ENCODE peak calls at places on chromosomes 11 and 22, in five cellular contexts. One of them, this sample, is unnamed.

GRCh38 chr22:38849816-38850215 is 6.0 kb upstream of the NPTXR start:
- DNase-seq in H1: no peak
- DNase-seq in spleen: no peak
- DNase-seq in transverse colon: no peak
- DNase-seq in vagina: no peak
- DNase-seq in this sample: no peak

GRCh38 chr22:36790648-36791047 is 14.7 kb upstream of the IFT27 start:
- DNase-seq in spleen: no peak
- DNase-seq in transverse colon: no peak
- DNase-seq in H1: no peak
- DNase-seq in vagina: no peak
- DNase-seq in this sample: no peak

GRCh38 chr11:10032991-10033390 is 261.0 kb downstream of the SBF2 start:
- DNase-seq in spleen: no peak
- DNase-seq in vagina: no peak
- DNase-seq in transverse colon: no peak
- DNase-seq in H1: no peak
- DNase-seq in this sample: no peak

GRCh38 chr22:19990609-19991394 is 25.8 kb downstream of the ARVCF start:
- DNase-seq in H1: no peak
- DNase-seq in spleen: no peak
- DNase-seq in transverse colon: no peak
- DNase-seq in vagina: no peak
- DNase-seq in this sample: no peak

GRCh38 chr11:83836883-83837654 is 550.9 kb upstream of the CCDC90B start:
- DNase-seq in H1: peak; percentile 17
- DNase-seq in vagina: no peak
- DNase-seq in transverse colon: peak; percentile 13
- DNase-seq in spleen: no peak
- DNase-seq in this sample: no peak

GRCh38 chr11:927871-928270 is 2.2 kb downstream of the AP2A2 start:
- DNase-seq in transverse colon: peak; percentile 54
- DNase-seq in vagina: no peak
- DNase-seq in spleen: no peak
- DNase-seq in H1: no peak
- DNase-seq in this sample: no peak

GRCh38 chr22:42313804-42314581 is 43.5 kb upstream of the TCF20 start:
- DNase-seq in transverse colon: peak; percentile 87
- DNase-seq in spleen: no peak
- DNase-seq in vagina: no peak
- DNase-seq in H1: peak; percentile 72
- DNase-seq in this sample: no peak

GRCh38 chr22:32245042-32245441 is 10.1 kb downstream of the SLC5A4 start:
- DNase-seq in transverse colon: no peak
- DNase-seq in spleen: no peak
- DNase-seq in vagina: no peak
- DNase-seq in H1: no peak
- DNase-seq in this sample: no peak

GRCh38 chr11:8905528-8906165 is 5.3 kb upstream of the AKIP1 start:
- DNase-seq in transverse colon: no peak
- DNase-seq in H1: no peak
- DNase-seq in spleen: no peak
- DNase-seq in vagina: no peak
- DNase-seq in this sample: no peak

GRCh38 chr11:120517390-120518315 is 6.1 kb downstream of the GRIK4 start:
- DNase-seq in spleen: peak; percentile 66
- DNase-seq in vagina: no peak
- DNase-seq in H1: no peak
- DNase-seq in transverse colon: no peak
- DNase-seq in this sample: no peak

GRCh38 chr11:57249384-57250319 is 12.6 kb upstream of the APLNR start:
- DNase-seq in vagina: no peak
- DNase-seq in H1: no peak
- DNase-seq in transverse colon: peak; percentile 75
- DNase-seq in spleen: peak; percentile 81
- DNase-seq in this sample: no peak

GRCh38 chr11:103648670-103649400 is 387.6 kb upstream of the DDI1 start:
- DNase-seq in transverse colon: no peak
- DNase-seq in spleen: no peak
- DNase-seq in vagina: no peak
- DNase-seq in H1: no peak
- DNase-seq in this sample: no peak

GRCh38 chr11:1574256-1575242 is 2.5 kb upstream of the DUSP8 start:
- DNase-seq in transverse colon: peak; percentile 77
- DNase-seq in H1: no peak
- DNase-seq in spleen: peak; percentile 91
- DNase-seq in vagina: no peak
- DNase-seq in this sample: no peak

GRCh38 chr11:86578727-86579405 is 93.5 kb downstream of the ME3 start:
- DNase-seq in spleen: no peak
- DNase-seq in vagina: no peak
- DNase-seq in H1: no peak
- DNase-seq in transverse colon: no peak
- DNase-seq in this sample: no peak

GRCh38 chr22:35328472-35328885 is 28.8 kb downstream of the TOM1 start:
- DNase-seq in transverse colon: no peak
- DNase-seq in spleen: peak; percentile 88
- DNase-seq in vagina: no peak
- DNase-seq in H1: no peak
- DNase-seq in this sample: no peak

GRCh38 chr22:26579331-26579886 is 10.5 kb downstream of the TPST2 start:
- DNase-seq in H1: no peak
- DNase-seq in transverse colon: peak; percentile 62
- DNase-seq in spleen: peak; percentile 93
- DNase-seq in vagina: no peak
- DNase-seq in this sample: no peak

GRCh38 chr11:131924446-131925240 is 554.2 kb downstream of the NTM start:
- DNase-seq in vagina: no peak
- DNase-seq in transverse colon: no peak
- DNase-seq in spleen: no peak
- DNase-seq in H1: no peak
- DNase-seq in this sample: no peak

GRCh38 chr11:111512296-111513239 is at the start of gene BTG4:
- DNase-seq in vagina: no peak
- DNase-seq in transverse colon: peak; percentile 8
- DNase-seq in H1: no peak
- DNase-seq in spleen: no peak
- DNase-seq in this sample: no peak

GRCh38 chr11:124123587-124123986 is 8.3 kb downstream of the VWA5A start:
- DNase-seq in spleen: no peak
- DNase-seq in vagina: no peak
- DNase-seq in transverse colon: no peak
- DNase-seq in H1: no peak
- DNase-seq in this sample: no peak

GRCh38 chr11:69129053-69129452 is 26.7 kb upstream of the SMIM38 start:
- DNase-seq in H1: no peak
- DNase-seq in spleen: no peak
- DNase-seq in vagina: no peak
- DNase-seq in transverse colon: no peak
- DNase-seq in this sample: no peak

GRCh38 chr11:69127091-69127850 is 28.5 kb upstream of the SMIM38 start:
- DNase-seq in H1: no peak
- DNase-seq in spleen: peak; percentile 39
- DNase-seq in vagina: no peak
- DNase-seq in transverse colon: no peak
- DNase-seq in this sample: no peak

GRCh38 chr11:69129647-69130046 is 26.1 kb upstream of the SMIM38 start:
- DNase-seq in H1: no peak
- DNase-seq in vagina: no peak
- DNase-seq in spleen: peak; percentile 28
- DNase-seq in transverse colon: no peak
- DNase-seq in this sample: no peak

GRCh38 chr11:69126286-69126685 is 29.4 kb upstream of the SMIM38 start:
- DNase-seq in H1: no peak
- DNase-seq in vagina: no peak
- DNase-seq in spleen: peak; percentile 36
- DNase-seq in transverse colon: no peak
- DNase-seq in this sample: no peak

DNA sequence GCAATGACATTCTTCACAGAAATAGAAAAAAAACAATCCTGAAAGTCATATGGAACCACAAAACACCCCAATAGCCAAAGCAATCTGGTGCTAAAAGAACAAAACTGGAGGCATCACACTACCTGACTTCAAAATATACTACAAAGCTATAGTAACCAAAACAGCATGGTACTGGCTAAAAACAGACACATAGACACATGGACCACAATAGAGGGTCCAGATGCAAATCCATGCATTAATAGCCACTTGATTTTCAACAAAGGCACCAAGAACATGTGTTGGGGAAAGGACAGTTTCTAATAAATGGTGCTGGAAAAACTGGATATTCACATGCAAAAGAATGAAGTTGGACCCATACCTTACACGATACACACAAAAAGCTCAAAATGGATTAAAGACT is 27.9 kb upstream of the SMIM38 start:
- DNase-seq in transverse colon: no peak
- DNase-seq in vagina: no peak
- DNase-seq in spleen: no peak
- DNase-seq in H1: no peak
- DNase-seq in this sample: no peak
- H3K27ac ChIP-seq in transverse colon: no peak overlapping the region
- H3K27ac ChIP-seq in vagina: no peak overlapping the region
- H3K27ac ChIP-seq in spleen: no peak overlapping the region
- H3K27ac ChIP-seq in H1: no peak overlapping the region
- H3K27ac ChIP-seq in this sample: no peak overlapping the region

DNA sequence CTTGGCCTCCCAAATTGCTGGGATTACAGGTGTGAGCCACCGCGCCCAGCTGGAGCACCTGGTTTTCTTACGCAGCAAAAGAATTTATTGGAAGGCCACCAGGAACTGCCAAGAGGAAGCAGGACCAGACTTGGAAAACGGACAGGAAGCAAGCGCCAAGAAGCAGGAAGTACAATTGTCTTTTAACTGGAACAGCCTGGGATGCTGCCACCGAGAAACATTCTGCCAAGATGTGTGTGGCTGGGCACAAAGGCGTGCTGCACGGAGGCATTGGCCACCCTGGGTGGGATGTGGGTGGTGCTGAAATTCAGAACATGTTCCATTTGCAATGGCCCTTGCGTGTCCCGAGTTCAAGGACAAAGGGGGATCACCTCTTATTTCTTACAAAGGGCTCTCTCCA is 15.4 kb downstream of the SLC3A2 start:
- DNase-seq in vagina: no peak
- DNase-seq in H1: no peak
- DNase-seq in transverse colon: no peak
- DNase-seq in spleen: no peak
- DNase-seq in this sample: no peak
- TF ChIP-seq POLR2AphosphoS5 in vagina: peak; percentile 33
- TF ChIP-seq POLR2AphosphoS5 in H1: no peak
- TF ChIP-seq POLR2AphosphoS5 in transverse colon: no peak
- TF ChIP-seq POLR2AphosphoS5 in spleen: peak; percentile 37
- TF ChIP-seq POLR2AphosphoS5 in this sample: peak; percentile 36

DNA sequence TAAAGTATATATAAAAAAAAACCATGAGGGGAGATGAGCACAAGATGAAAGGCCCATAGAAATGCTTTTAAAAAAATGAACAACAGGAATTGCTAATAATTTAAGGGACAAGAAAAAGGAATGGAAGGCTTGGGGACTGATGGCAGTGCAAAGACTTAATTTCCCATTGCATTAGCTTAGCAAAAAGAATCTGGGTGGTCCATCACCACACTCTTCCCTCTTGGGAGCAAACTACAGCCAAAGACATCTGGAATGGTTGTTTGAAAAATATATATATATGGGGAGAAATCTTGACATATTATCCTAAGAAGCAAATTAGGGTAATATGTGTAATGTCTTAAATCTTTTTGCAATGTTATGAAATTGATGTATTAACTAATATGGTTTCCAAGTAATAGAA is 727.1 kb downstream of the METTL15 start:
- DNase-seq in vagina: no peak
- DNase-seq in transverse colon: no peak
- DNase-seq in spleen: no peak
- DNase-seq in H1: no peak
- DNase-seq in this sample: no peak
- TF ChIP-seq POLR2A in vagina: no peak
- TF ChIP-seq POLR2A in transverse colon: no peak
- TF ChIP-seq POLR2A in spleen: no peak
- TF ChIP-seq POLR2A in H1: no peak
- TF ChIP-seq POLR2A in this sample: no peak

DNA sequence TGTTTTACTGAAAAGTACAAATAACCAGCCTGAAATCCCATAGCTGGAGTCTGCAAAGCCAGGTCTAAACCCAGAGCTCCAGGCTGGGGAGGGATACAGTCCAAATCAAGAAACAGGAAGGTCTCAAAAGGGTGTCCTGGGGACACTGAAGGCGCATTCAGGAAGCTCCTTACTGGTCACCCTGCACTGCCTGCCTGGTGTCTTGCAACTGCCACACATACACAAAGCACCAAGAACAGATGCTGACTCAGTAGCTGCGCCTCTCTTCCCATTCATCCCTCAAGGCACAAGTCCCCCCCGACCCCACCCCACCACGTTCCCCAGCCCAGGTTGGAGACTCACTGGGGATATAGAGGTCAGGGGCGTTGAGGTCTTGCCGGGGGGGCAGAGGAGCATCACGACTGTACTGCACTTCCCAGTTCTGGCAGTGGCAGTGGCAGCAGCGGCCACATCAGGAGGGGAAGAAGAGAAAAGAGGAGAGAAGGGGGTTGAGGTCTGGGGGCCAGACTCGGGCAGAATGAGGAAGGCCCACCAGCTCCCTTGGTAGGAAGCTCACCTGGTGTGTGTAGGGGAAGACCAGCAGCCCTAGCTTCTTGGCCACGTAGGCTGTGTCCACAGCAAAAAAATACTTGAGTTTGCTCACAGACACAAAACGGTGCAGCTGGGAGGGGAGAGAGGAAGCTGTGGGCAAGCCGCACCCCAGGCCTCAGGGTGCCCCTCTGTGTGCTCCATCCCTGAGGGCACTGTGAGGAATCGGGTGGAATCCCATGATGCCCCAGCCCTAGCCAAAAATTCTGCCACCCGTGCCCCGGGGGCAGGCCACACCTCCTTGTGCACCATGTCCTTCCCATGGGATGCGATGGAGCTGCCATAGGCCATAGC is 1.4 kb downstream of the YIF1A start:
- DNase-seq in transverse colon: no peak
- DNase-seq in spleen: no peak
- DNase-seq in H1: no peak
- DNase-seq in vagina: no peak
- DNase-seq in this sample: no peak
- H3K27ac ChIP-seq in transverse colon: no peak overlapping the region
- H3K27ac ChIP-seq in spleen: no peak overlapping the region
- H3K27ac ChIP-seq in H1: no peak overlapping the region
- H3K27ac ChIP-seq in vagina: no peak overlapping the region
- H3K27ac ChIP-seq in this sample: no peak overlapping the region

GRCh38 chr22:34038801-34039200 is 118.5 kb upstream of the LARGE1 start:
- DNase-seq in vagina: no peak
- DNase-seq in H1: no peak
- DNase-seq in spleen: no peak
- DNase-seq in transverse colon: peak; percentile 7
- DNase-seq in this sample: no peak

GRCh38 chr22:34035209-34035608 is 114.9 kb upstream of the LARGE1 start:
- DNase-seq in H1: no peak
- DNase-seq in spleen: no peak
- DNase-seq in vagina: no peak
- DNase-seq in transverse colon: no peak
- DNase-seq in this sample: no peak

DNA sequence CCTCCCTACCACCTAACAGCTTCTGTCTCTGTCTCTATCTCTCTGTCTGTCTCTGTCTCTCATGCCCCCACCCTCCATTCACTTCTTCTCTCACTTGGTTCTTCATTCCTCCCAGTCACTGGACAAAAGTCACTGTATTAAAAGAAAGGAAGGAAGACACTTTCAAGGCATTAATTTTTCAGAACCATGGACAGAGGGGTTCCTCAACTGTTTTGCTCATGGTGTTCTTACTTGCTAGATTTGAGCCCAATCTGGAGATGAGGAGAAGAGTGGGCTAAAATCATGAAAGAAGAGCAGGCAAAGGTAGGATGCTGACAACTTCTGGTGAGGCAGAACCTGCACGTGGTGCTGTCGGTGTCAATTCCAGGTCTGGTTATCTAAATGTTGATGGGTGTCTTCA is 116.7 kb upstream of the LARGE1 start:
- DNase-seq in spleen: no peak
- DNase-seq in transverse colon: no peak
- DNase-seq in vagina: no peak
- DNase-seq in H1: no peak
- DNase-seq in this sample: peak; percentile 34
- TF ChIP-seq POLR2AphosphoS5 in spleen: no peak
- TF ChIP-seq POLR2AphosphoS5 in transverse colon: no peak
- TF ChIP-seq POLR2AphosphoS5 in vagina: no peak
- TF ChIP-seq POLR2AphosphoS5 in H1: no peak
- TF ChIP-seq POLR2AphosphoS5 in this sample: no peak